ENCODE peak calls at places on chromosomes 7 and 10, in seven cellular contexts. A is IMR-90, Q is neural progenitor cell, V is colonic mucosa, W is mucosa of descending colon, J is mammary epithelial cell, S is body of pancreas. F is an unnamed sample. For H3K4me1, the result is how much of the 10 kb centered on the place peaks cover.

GRCh38 chr10:21083861-21084260 is 186.8 kb upstream of the NEBL start:
- DNase-seq in A (no peak), Q (no peak), V (no peak), W (no peak), J (peak), S (no peak), F (no peak)

GRCh38 chr10:90652519-90652918 is 205.3 kb downstream of the HTR7 start:
- DNase-seq in A (peak), Q (peak), V (no peak), W (no peak), J (peak), S (peak), F (no peak)

GRCh38 chr7:29189743-29190201 is 4.8 kb upstream of the CHN2 start:
- DNase-seq in A (no peak), Q (peak), V (peak), W (peak), J (peak), S (peak), F (peak)

GRCh38 chr10:62581351-62581750 is 207.2 kb downstream of the ZNF365 start:
- DNase-seq in A (no peak), Q (no peak), V (no peak), W (no peak), J (no peak), S (no peak), F (peak)

GRCh38 chr7:20217193-20217948 is at the start of gene MACC1:
- DNase-seq in A (no peak), Q (peak), V (peak), W (peak), J (peak), S (peak), F (no peak)

GRCh38 chr10:1628757-1629156 is 108.6 kb downstream of the ADARB2 start:
- DNase-seq in A (no peak), Q (no peak), V (no peak), W (no peak), J (no peak), S (no peak), F (no peak)

GRCh38 chr7:3200504-3200903 is 100.5 kb upstream of the SDK1 start:
- DNase-seq in A (peak), Q (peak), V (peak), W (peak), J (peak), S (peak), F (no peak)

GRCh38 chr7:93060025-93060424 is 57.8 kb downstream of the SAMD9 start:
- DNase-seq in A (no peak), Q (no peak), V (no peak), W (no peak), J (no peak), S (no peak), F (no peak)

GRCh38 chr10:79056361-79056735 is 12.4 kb upstream of the ZMIZ1 start:
- DNase-seq in A (no peak), Q (no peak), V (peak), W (peak), J (no peak), S (no peak), F (peak)
- H3K4me1 ChIP-seq in A (under half), Q (under half), V (under half), W (half or more), J (under half), S (half or more), F (under half)

GRCh38 chr7:5303885-5304505 is 21.3 kb downstream of the SLC29A4 start:
- DNase-seq in A (no peak), Q (no peak), V (no peak), W (no peak), J (no peak), S (no peak), F (no peak)

GRCh38 chr7:5310822-5311405 is 28.2 kb downstream of the SLC29A4 start:
- DNase-seq in A (no peak), Q (no peak), V (no peak), W (no peak), J (no peak), S (no peak), F (no peak)

GRCh38 chr7:5314864-5315263 is 32.1 kb downstream of the SLC29A4 start:
- DNase-seq in A (no peak), Q (no peak), V (no peak), W (no peak), J (no peak), S (no peak), F (no peak)

DNA sequence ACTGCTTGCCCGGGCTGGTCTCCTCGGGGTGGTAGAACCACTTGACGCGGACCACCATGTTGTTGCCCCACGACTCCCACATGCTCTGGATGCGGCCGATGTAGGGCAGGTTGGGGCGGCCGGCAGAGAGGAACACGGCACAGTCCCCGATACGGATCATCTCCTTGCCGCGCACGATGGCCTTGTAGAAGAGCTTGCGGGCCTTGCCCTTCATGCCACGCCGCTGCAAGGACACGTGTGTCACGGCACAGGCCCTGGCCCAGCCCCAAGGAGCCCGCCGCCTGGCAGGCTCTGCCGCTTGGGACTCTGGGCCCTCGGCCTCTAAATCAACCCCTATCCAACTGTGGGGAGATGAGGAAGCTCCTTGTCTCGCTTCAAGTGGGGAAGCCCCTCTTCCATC is 26.4 kb downstream of the SLC29A4 start:
- DNase-seq in A (no peak), Q (no peak), V (no peak), W (no peak), J (no peak), S (no peak), F (no peak)
- TF ChIP-seq CTCF in A (no peak), Q (no peak), V (no peak), W (no peak), J (no peak), S (no peak), F (no peak)

GRCh38 chr10:124741922-124742417 is 2.2 kb downstream of the FAM53B start:
- DNase-seq in A (no peak), Q (no peak), V (no peak), W (peak), J (peak), S (no peak), F (peak)
- H3K4me1 ChIP-seq in A (under half), Q (half or more), V (under half), W (half or more), J (half or more), S (half or more), F (half or more)

DNA sequence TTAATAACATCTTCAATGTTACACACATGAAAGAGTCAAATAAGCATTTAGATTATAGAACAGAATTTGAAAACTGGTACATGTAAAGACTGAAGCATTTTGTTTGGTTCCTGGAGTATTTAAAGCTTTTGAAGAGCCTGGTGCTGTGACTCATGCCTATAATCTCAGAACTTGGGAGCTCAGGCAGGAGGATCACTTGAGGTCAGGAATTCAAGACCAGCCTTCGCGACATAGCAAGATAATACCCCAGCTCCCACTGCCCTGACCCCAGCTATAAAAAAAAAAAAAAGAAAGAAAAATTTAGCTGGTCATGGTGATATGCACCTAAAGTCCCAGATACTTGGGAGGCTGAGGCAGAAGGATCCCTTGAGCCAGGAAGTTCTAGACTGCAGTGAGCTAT is 87.8 kb downstream of the HDAC9 start:
- DNase-seq in A (peak), Q (no peak), V (no peak), W (no peak), J (no peak), S (no peak), F (no peak)
- TF ChIP-seq CTCF in A (no peak), Q (no peak), V (no peak), W (no peak), J (no peak), S (no peak), F (no peak)

DNA sequence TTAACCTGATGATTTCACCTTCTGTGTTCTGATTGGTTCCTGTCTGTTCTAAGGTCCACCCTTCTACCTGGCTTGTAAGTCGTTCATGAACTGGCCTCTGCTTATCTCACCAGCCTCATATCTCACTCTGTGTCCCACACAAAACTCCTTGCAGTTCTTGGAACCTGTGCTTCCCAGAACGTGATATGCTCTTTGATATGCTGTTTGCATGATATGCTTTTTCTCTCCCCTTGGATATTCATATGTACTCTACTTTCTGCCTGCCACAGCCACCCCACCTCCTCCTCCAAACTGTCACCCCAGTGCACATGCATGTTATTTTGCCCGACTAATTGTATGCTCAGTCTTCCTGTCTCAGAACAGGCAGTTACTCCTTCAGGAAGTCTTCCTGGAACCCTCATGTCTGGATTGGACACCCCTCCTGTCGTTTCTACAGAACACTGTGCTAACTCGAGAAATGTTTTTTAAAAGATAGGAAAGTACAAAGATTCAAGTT is 1.9 kb upstream of the ITPRIP start:
- DNase-seq in A (no peak), Q (no peak), V (peak), W (peak), J (no peak), S (peak), F (no peak)
- H3K4me1 ChIP-seq in A (under half), Q (under half), V (under half), W (under half), J (under half), S (under half), F (under half)

DNA sequence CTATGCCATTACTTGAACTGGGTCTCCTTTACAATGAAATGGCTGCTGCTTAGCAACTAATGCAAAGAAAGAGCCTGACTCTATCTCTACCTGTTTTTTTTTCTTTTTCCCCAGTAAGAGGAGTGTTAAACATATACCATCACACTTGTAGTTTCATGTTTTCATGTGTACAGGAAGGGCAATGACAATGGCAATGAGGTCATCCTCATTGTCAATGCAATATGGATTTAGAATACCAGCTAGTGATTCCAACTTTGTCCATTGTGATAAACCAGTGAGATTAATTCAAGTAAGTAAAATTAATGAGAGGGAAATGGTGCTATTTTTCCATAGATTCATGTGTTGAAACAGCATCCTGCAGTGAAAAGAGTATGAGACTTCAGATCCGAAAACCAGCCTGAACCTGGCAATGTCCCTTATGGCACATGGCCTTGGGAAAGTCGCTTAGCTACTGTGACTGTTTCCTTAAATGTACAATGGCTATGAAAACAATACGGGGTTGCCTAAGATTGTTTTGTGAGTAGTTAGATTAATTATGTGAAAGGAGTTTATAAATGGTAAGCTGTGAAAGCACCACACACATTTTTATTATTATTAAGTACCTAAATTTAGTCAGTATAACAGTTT is 11.2 kb downstream of the DGKI start:
- DNase-seq in A (no peak), Q (no peak), V (no peak), W (no peak), J (no peak), S (no peak), F (no peak)
- TF ChIP-seq CTCF in A (no peak), Q (no peak), V (no peak), W (no peak), J (no peak), S (no peak), F (no peak)

GRCh38 chr7:28086198-28086597 is 94.4 kb downstream of the JAZF1 start:
- DNase-seq in A (no peak), Q (no peak), V (no peak), W (no peak), J (no peak), S (no peak), F (no peak)
- H3K4me1 ChIP-seq in A (under half), Q (under half), V (under half), W (under half), J (under half), S (under half), F (under half)